ENCODE peak calls at places on chromosome 1, in four cellular contexts. G is heart left ventricle, T is GM23248, V is psoas muscle. C is an unnamed sample.

GRCh38 chr1:206012086-206012859 is 9.1 kb upstream of the RAB7B start:
- DNase-seq in G (peak; percentile 85), T (no peak), V (peak; percentile 68), C (no peak)

GRCh38 chr1:167171286-167171929 is 49.3 kb upstream of the POU2F1 start:
- DNase-seq in G (no peak), T (peak; percentile 71), V (no peak), C (peak; percentile 78)

GRCh38 chr1:51336711-51337110 is 6.3 kb upstream of the TTC39A start:
- DNase-seq in G (no peak), T (no peak), V (no peak), C (no peak)

GRCh38 chr1:20484526-20485462 is 1.2 kb downstream of the CAMK2N1 start:
- DNase-seq in G (no peak), T (peak; percentile 55), V (peak; percentile 27), C (no peak)

GRCh38 chr1:55938376-55938850 is 641.0 kb downstream of the PLPP3 start:
- DNase-seq in G (peak; percentile 62), T (no peak), V (no peak), C (peak; percentile 61)

GRCh38 chr1:169570172-169570574 is 16.1 kb downstream of the F5 start:
- DNase-seq in G (no peak), T (no peak), V (no peak), C (no peak)

GRCh38 chr1:95086949-95087533 is 14.3 kb upstream of the ALG14 start:
- DNase-seq in G (no peak), T (peak; percentile 83), V (no peak), C (peak; percentile 68)

GRCh38 chr1:80846966-80847365 is 953.8 kb upstream of the ADGRL2 start:
- DNase-seq in G (no peak), T (no peak), V (no peak), C (no peak)

GRCh38 chr1:14421977-14422609 is 176.4 kb upstream of the KAZN start:
- DNase-seq in G (no peak), T (no peak), V (no peak), C (no peak)

GRCh38 chr1:93177991-93178390 is 2.2 kb downstream of the TMED5 start:
- DNase-seq in G (no peak), T (peak; percentile 63), V (no peak), C (no peak)

GRCh38 chr1:50424940-50425375 is 1.7 kb upstream of the DMRTA2 start:
- DNase-seq in G (no peak), T (no peak), V (no peak), C (no peak)

GRCh38 chr1:205936316-205936715 is 6.9 kb downstream of the SLC26A9 start:
- DNase-seq in G (no peak), T (no peak), V (no peak), C (no peak)

GRCh38 chr1:17687125-17687524 is 68.0 kb upstream of the ACTL8 start:
- DNase-seq in G (no peak), T (peak; percentile 10), V (no peak), C (peak; percentile 69)

GRCh38 chr1:21050031-21050430 is 126.7 kb downstream of the EIF4G3 start:
- DNase-seq in G (no peak), T (peak; percentile 29), V (no peak), C (no peak)

GRCh38 chr1:53643061-53643880 is 95.7 kb downstream of the GLIS1 start:
- DNase-seq in G (peak; percentile 20), T (no peak), V (no peak), C (no peak)

GRCh38 chr1:184838374-184838995 is 83.8 kb upstream of the EDEM3 start:
- DNase-seq in G (no peak), T (peak; percentile 99), V (peak; percentile 62), C (peak; percentile 90)

GRCh38 chr1:47684964-47685762 is 247.3 kb downstream of the FOXD2 start:
- DNase-seq in G (no peak), T (no peak), V (no peak), C (peak; percentile 42)

GRCh38 chr1:204649756-204650155 is 35.8 kb downstream of the LRRN2 start:
- DNase-seq in G (no peak), T (no peak), V (no peak), C (no peak)

GRCh38 chr1:182143825-182144661 is 82.5 kb upstream of the ZNF648 start:
- DNase-seq in G (peak; percentile 69), T (peak; percentile 86), V (peak; percentile 86), C (peak; percentile 56)

GRCh38 chr1:227612658-227613057 is 49.3 kb downstream of the ZNF678 start:
- DNase-seq in G (no peak), T (no peak), V (no peak), C (no peak)

GRCh38 chr1:61887076-61887867 is 145.0 kb downstream of the PATJ start:
- DNase-seq in G (no peak), T (no peak), V (no peak), C (no peak)

GRCh38 chr1:228487336-228488106 is at the start of gene RNF187:
- DNase-seq in G (peak; percentile 97), T (peak; percentile 77), V (peak; percentile 93), C (peak; percentile 93)

GRCh38 chr1:83839566-83840173 is 159.3 kb downstream of the TTLL7 start:
- DNase-seq in G (no peak), T (peak; percentile 71), V (no peak), C (no peak)

GRCh38 chr1:216178266-216178665 is 245.0 kb downstream of the USH2A start:
- DNase-seq in G (no peak), T (no peak), V (no peak), C (no peak)

GRCh38 chr1:14969006-14969405 is 184.5 kb upstream of the TMEM51 start:
- DNase-seq in G (no peak), T (peak; percentile 67), V (no peak), C (no peak)

GRCh38 chr1:243488459-243489163 is 232.8 kb downstream of the SDCCAG8 start:
- DNase-seq in G (no peak), T (no peak), V (no peak), C (no peak)

GRCh38 chr1:243489164-243489527 is 233.3 kb downstream of the SDCCAG8 start:
- DNase-seq in G (no peak), T (no peak), V (no peak), C (no peak)

GRCh38 chr1:243487036-243487648 is 231.3 kb downstream of the SDCCAG8 start:
- DNase-seq in G (no peak), T (no peak), V (no peak), C (no peak)

GRCh38 chr1:243489681-243490080 is 233.8 kb downstream of the SDCCAG8 start:
- DNase-seq in G (no peak), T (no peak), V (no peak), C (no peak)

DNA sequence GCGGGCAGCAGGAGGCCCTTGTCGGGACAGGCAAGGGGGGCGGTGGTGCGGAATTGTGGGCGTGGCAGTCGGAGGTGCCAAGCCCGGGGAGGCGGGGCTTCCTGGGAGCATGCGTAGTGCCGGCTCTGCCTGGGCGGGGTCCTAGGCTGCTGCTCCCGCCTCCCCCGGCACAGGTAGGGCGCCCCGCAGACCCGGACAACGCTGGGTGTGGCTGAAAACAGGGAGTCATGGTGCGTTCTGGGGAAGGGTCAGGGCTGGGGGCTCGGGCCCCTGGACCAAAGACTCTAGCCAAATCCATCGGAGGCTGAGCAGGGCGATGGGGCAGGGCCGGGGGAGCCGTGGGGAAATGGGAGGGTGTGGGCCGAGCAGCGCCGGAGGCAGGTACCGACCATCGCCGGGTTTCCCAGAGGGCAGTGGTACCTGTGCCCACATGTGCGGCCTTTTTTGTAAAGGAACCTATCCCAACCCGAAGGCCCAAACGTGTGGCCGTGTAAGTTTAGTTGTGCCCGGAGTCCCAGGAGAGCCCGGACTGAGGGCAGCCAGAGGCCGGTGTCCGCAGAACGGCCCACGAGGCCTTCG is 231.9 kb downstream of the SDCCAG8 start:
- DNase-seq in G (no peak), T (no peak), V (no peak), C (no peak)
- H3K4me3 ChIP-seq in G (no peak overlapping the region), T (no peak overlapping the region), V (no peak overlapping the region), C (no peak overlapping the region)

DNA sequence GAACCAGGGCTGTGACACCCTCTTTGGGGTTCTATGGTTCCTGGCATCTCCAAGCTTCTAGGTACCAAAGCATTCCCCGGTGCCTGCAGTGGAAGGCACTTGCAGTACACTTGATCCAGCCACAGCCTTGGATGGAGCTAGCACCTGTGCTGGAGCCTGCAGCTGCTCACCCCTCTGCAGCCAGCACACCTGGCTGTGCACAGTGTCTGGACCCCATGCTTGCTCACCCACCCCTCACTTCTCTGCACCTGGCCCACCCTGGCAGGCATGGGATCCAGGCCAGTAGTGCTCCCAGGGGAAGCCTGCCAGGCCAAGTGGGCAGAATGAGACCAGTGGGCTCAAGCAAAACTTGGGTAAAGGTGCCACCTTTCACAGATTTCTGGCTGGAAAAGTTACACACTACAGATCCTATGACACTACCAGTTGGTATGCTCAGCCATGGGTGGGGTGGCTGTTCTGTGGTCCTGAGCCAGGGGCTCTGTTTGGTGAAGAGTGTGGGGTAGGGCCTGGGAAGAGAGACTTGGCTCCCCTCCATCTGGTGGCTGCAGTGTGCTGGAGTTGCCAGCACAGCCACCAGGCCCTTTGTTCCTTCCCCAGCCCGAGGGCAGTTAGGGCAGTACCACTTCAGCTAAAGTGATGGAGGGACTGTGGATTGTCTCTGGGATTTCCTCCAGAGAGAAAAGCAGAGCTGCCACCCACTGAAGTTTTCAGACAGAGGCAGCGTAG is 157.8 kb upstream of the LRRC7 start:
- DNase-seq in G (peak; percentile 29), T (no peak), V (no peak), C (no peak)
- H3K9me3 ChIP-seq in G (no peaks in the 10 kb centered on the region), T (no peaks in the 10 kb centered on the region), V (no peaks in the 10 kb centered on the region), C (no peaks in the 10 kb centered on the region)

GRCh38 chr1:112629256-112629655 is 9.6 kb downstream of the CAPZA1 start:
- DNase-seq in G (no peak), T (no peak), V (no peak), C (no peak)

GRCh38 chr1:112625696-112626095 is 6.1 kb downstream of the CAPZA1 start:
- DNase-seq in G (no peak), T (peak; percentile 50), V (no peak), C (no peak)

GRCh38 chr1:112628516-112628915 is 8.9 kb downstream of the CAPZA1 start:
- DNase-seq in G (no peak), T (no peak), V (no peak), C (no peak)

GRCh38 chr1:112626193-112626592 is 6.6 kb downstream of the CAPZA1 start:
- DNase-seq in G (no peak), T (no peak), V (no peak), C (no peak)

DNA sequence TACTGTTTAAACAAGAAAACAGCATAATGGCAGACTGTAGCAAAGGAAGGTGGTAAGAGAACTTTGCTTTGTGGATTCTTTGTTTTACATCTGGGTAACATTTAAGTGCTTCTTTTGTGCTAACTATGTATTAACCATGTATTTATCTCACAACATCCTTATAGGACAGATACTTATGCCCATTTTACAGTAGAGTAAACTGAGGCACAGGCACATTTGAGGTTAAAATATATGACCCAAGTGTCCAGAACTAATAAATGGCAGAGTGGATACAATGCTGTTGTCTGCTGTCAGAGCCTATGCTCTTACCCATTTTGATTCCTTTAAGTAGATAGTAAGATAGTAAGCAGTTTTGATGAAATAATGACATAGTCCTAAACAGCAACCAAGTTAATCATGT is 7.3 kb downstream of the CAPZA1 start:
- DNase-seq in G (no peak), T (no peak), V (no peak), C (no peak)
- H3K4me3 ChIP-seq in G (no peak overlapping the region), T (no peak overlapping the region), V (no peak overlapping the region), C (no peak overlapping the region)

DNA sequence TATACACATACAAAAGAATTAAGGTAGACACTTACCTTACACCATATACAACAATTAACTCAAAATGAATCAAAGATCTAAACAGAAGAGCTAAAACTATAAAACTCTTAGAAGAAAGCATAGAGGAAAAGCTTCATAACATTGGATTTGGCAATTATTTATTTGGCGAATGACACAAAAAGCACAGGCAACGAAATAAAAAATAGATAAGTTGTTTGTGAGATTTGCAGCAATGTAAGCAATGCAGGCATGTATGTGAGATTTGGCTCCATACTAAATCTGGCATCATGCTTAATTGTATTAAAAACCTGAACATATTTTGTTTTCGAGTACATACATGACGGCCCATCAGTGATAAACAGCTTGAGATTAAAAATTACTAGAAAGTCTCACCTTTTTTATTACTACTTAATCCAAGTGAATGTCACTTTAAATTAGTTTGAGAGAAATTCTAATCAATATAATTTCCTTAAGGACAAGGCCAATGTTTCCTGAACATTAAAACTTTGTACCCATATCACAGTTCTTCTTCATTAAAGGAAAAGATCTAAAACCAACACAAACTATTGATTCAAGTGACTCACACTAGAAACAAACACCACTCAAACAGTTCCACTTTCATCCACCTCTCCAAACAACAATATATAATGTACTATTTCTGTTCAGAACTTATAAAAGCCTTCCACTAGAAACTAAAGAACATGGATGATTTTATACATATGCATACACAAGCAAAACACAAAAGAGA is 23.1 kb upstream of the TMEM125 start:
- DNase-seq in G (no peak), T (no peak), V (no peak), C (no peak)
- H3K9me3 ChIP-seq in G (no peaks in the 10 kb centered on the region), T (no peaks in the 10 kb centered on the region), V (no peaks in the 10 kb centered on the region), C (peaks cover 13% of the 10 kb centered on the region)